ENCODE peak calls at places on chromosomes 11 and 22, in eight cellular contexts. J is T-helper 9 cell; E is HCT116; O is fibroblast of gingiva; T is pancreas; Z is left ventricle myocardium superior; I is epithelial cell of esophagus; N is CD8-positive, alpha-beta memory T cell. W is an unnamed sample.

GRCh38 chr11:32838505-32839274 is 9.0 kb downstream of the PRRG4 start:
- DNase-seq in J (no peak), E (no peak), O (no peak), T (no peak), Z (no peak), I (peak), N (no peak), W (no peak)

GRCh38 chr11:85718991-85719807 is 33.2 kb upstream of the CCDC89 start:
- DNase-seq in J (no peak), E (peak), O (peak), T (no peak), Z (peak), I (peak), N (no peak), W (peak)

GRCh38 chr22:44890416-44891292 is 119.2 kb downstream of the PHF21B start:
- DNase-seq in J (no peak), E (no peak), O (no peak), T (no peak), Z (peak), I (no peak), N (no peak), W (no peak)

GRCh38 chr11:94129505-94130335 is 1.1 kb downstream of the PANX1 start:
- DNase-seq in J (no peak), E (peak), O (no peak), T (no peak), Z (no peak), I (peak), N (peak), W (peak)

GRCh38 chr22:44453441-44454112 is 44.5 kb downstream of the RTL6 start:
- DNase-seq in J (no peak), E (no peak), O (no peak), T (no peak), Z (no peak), I (no peak), N (no peak), W (no peak)

GRCh38 chr11:134634897-134635831 is 223.1 kb upstream of the B3GAT1 start:
- DNase-seq in J (no peak), E (no peak), O (no peak), T (no peak), Z (no peak), I (no peak), N (no peak), W (peak)

GRCh38 chr11:134587345-134587744 is 175.3 kb upstream of the B3GAT1 start:
- DNase-seq in J (no peak), E (no peak), O (no peak), T (no peak), Z (no peak), I (no peak), N (no peak), W (no peak)

GRCh38 chr11:129410561-129410960 is 34.9 kb downstream of the BARX2 start:
- DNase-seq in J (no peak), E (no peak), O (no peak), T (no peak), Z (no peak), I (peak), N (no peak), W (no peak)

GRCh38 chr11:90243534-90243933 is 20.7 kb upstream of the CHORDC1 start:
- DNase-seq in J (no peak), E (no peak), O (no peak), T (no peak), Z (no peak), I (peak), N (no peak), W (no peak)

GRCh38 chr11:46389450-46390330 is 1.9 kb downstream of the CHRM4 start:
- DNase-seq in J (no peak), E (peak), O (peak), T (peak), Z (peak), I (peak), N (no peak), W (peak)

GRCh38 chr11:13880719-13881118 is 81.8 kb upstream of the SPON1 start:
- DNase-seq in J (no peak), E (no peak), O (no peak), T (no peak), Z (no peak), I (peak), N (no peak), W (no peak)

GRCh38 chr11:65918211-65919150 is at the start of gene C11orf68:
- DNase-seq in J (no peak), E (no peak), O (no peak), T (peak), Z (no peak), I (peak), N (no peak), W (no peak)

GRCh38 chr11:15742626-15743243 is 613.6 kb downstream of the SOX6 start:
- DNase-seq in J (no peak), E (no peak), O (no peak), T (no peak), Z (no peak), I (peak), N (no peak), W (no peak)

GRCh38 chr22:37279469-37279868 is 2.8 kb upstream of the CYTH4 start:
- DNase-seq in J (no peak), E (no peak), O (no peak), T (no peak), Z (no peak), I (no peak), N (no peak), W (no peak)

GRCh38 chr22:39212721-39213376 is 31.9 kb downstream of the PDGFB start:
- DNase-seq in J (no peak), E (peak), O (no peak), T (peak), Z (no peak), I (peak), N (no peak), W (peak)

GRCh38 chr11:78564889-78565467 is 9.7 kb downstream of the NARS2 start:
- DNase-seq in J (no peak), E (no peak), O (no peak), T (no peak), Z (no peak), I (no peak), N (no peak), W (no peak)

GRCh38 chr11:114607753-114608459 is 12.3 kb upstream of the NXPE4 start:
- DNase-seq in J (no peak), E (no peak), O (no peak), T (no peak), Z (no peak), I (peak), N (no peak), W (no peak)

GRCh38 chr11:14411818-14412217 is 52.8 kb upstream of the RRAS2 start:
- DNase-seq in J (no peak), E (no peak), O (peak), T (no peak), Z (no peak), I (peak), N (no peak), W (no peak)

GRCh38 chr11:13277719-13278619 is at the start of gene BMAL1:
- DNase-seq in J (peak), E (no peak), O (no peak), T (peak), Z (peak), I (peak), N (peak), W (no peak)

GRCh38 chr22:41074061-41074460 is 18.3 kb upstream of the EP300 start:
- DNase-seq in J (no peak), E (no peak), O (no peak), T (no peak), Z (no peak), I (no peak), N (no peak), W (no peak)

GRCh38 chr11:36373040-36374010 is 77.2 kb downstream of the PRR5L start:
- DNase-seq in J (no peak), E (no peak), O (peak), T (no peak), Z (no peak), I (no peak), N (no peak), W (no peak)

GRCh38 chr11:70110538-70111055 is 32.5 kb downstream of the ANO1 start:
- DNase-seq in J (no peak), E (no peak), O (no peak), T (no peak), Z (no peak), I (no peak), N (no peak), W (no peak)

GRCh38 chr22:29309332-29310064 is 3.0 kb downstream of the GAS2L1 start:
- DNase-seq in J (no peak), E (no peak), O (no peak), T (peak), Z (peak), I (no peak), N (no peak), W (peak)

GRCh38 chr11:57249384-57250319 is 12.6 kb upstream of the APLNR start:
- DNase-seq in J (peak), E (peak), O (peak), T (peak), Z (peak), I (peak), N (peak), W (no peak)

GRCh38 chr22:49462795-49463194 is 364.9 kb downstream of the BRD1 start:
- DNase-seq in J (no peak), E (no peak), O (no peak), T (no peak), Z (no peak), I (no peak), N (no peak), W (no peak)

GRCh38 chr22:30325724-30326703 is 727 bp downstream of the TBC1D10A start:
- DNase-seq in J (peak), E (no peak), O (no peak), T (no peak), Z (no peak), I (no peak), N (peak), W (no peak)

GRCh38 chr11:76599041-76600013 is 71.2 kb downstream of the LRRC32 start:
- DNase-seq in J (no peak), E (no peak), O (no peak), T (no peak), Z (no peak), I (no peak), N (no peak), W (no peak)

GRCh38 chr11:45388472-45388871 is 102.3 kb upstream of the SYT13 start:
- DNase-seq in J (no peak), E (no peak), O (peak), T (no peak), Z (no peak), I (no peak), N (no peak), W (no peak)

GRCh38 chr11:119336744-119337469 is 2.6 kb downstream of the RNF26 start:
- DNase-seq in J (no peak), E (no peak), O (no peak), T (no peak), Z (no peak), I (no peak), N (no peak), W (no peak)

GRCh38 chr11:117786099-117786870 is 10.7 kb downstream of the DSCAML1 start:
- DNase-seq in J (no peak), E (no peak), O (no peak), T (no peak), Z (no peak), I (peak), N (no peak), W (no peak)